ENCODE peak calls at places on chromosomes 1 and 21, in five cellular contexts. T is small intestine, Q is bronchial epithelial cell, P is RWPE2, Z is lower lobe of right lung. R is an unnamed sample. For H3K36me3, the result is how much of the 10 kb centered on the place peaks cover.

GRCh38 chr1:37752583-37753471 is 12.1 kb downstream of the EPHA10 start:
- DNase-seq in T (peak), Q (no peak), P (no peak), Z (no peak), R (no peak)

GRCh38 chr1:227351443-227351842 is 33.2 kb upstream of the CDC42BPA start:
- DNase-seq in T (peak), Q (peak), P (no peak), Z (no peak), R (no peak)

GRCh38 chr1:151540021-151540981 is at the start of gene TUFT1:
- DNase-seq in T (peak), Q (peak), P (peak), Z (peak), R (peak)

GRCh38 chr1:95247607-95248006 is 13.6 kb downstream of the RWDD3 start:
- DNase-seq in T (no peak), Q (no peak), P (no peak), Z (no peak), R (no peak)

GRCh38 chr1:56202186-56202585 is 377.2 kb downstream of the PLPP3 start:
- DNase-seq in T (no peak), Q (peak), P (no peak), Z (no peak), R (no peak)

GRCh38 chr1:46549697-46550681 is 1.5 kb downstream of the KNCN start:
- DNase-seq in T (peak), Q (peak), P (peak), Z (peak), R (no peak)

GRCh38 chr1:88878731-88879130 is 12.6 kb downstream of the GTF2B start:
- DNase-seq in T (peak), Q (no peak), P (no peak), Z (no peak), R (no peak)

GRCh38 chr1:178189814-178190213 is 95.9 kb downstream of the RASAL2 start:
- DNase-seq in T (peak), Q (peak), P (no peak), Z (no peak), R (no peak)

GRCh38 chr1:192609110-192610079 is 26.6 kb upstream of the RGS13 start:
- DNase-seq in T (peak), Q (no peak), P (no peak), Z (peak), R (no peak)

GRCh38 chr1:180112979-180113650 is 41.6 kb upstream of the QSOX1 start:
- DNase-seq in T (no peak), Q (no peak), P (no peak), Z (no peak), R (no peak)

GRCh38 chr1:160748877-160749269 is 9.8 kb downstream of the SLAMF7 start:
- DNase-seq in T (no peak), Q (peak), P (no peak), Z (no peak), R (no peak)

GRCh38 chr1:223835754-223836153 is 10.0 kb downstream of the TP53BP2 start:
- DNase-seq in T (no peak), Q (no peak), P (no peak), Z (no peak), R (no peak)

GRCh38 chr21:9739240-9739639 is 782.1 kb upstream of the TPTE start:
- DNase-seq in T (no peak), Q (no peak), P (no peak), Z (no peak), R (no peak)

GRCh38 chr1:150686275-150686674 is 10.7 kb downstream of the GOLPH3L start:
- DNase-seq in T (no peak), Q (no peak), P (no peak), Z (no peak), R (no peak)

GRCh38 chr1:226676381-226676780 is 62.7 kb downstream of the ITPKB start:
- DNase-seq in T (no peak), Q (no peak), P (no peak), Z (no peak), R (no peak)

GRCh38 chr1:41659903-41660302 is 175.4 kb upstream of the EDN2 start:
- DNase-seq in T (no peak), Q (no peak), P (no peak), Z (no peak), R (no peak)

GRCh38 chr1:167052389-167052788 is 37.8 kb downstream of the GPA33 start:
- DNase-seq in T (no peak), Q (peak), P (no peak), Z (no peak), R (no peak)

GRCh38 chr1:80542231-80542630 is 1258.5 kb upstream of the ADGRL2 start:
- DNase-seq in T (no peak), Q (peak), P (no peak), Z (no peak), R (no peak)

GRCh38 chr1:221316491-221317056 is 425.3 kb downstream of the DUSP10 start:
- DNase-seq in T (no peak), Q (peak), P (no peak), Z (no peak), R (no peak)

GRCh38 chr1:18882511-18882910 is 19.8 kb downstream of the ALDH4A1 start:
- DNase-seq in T (no peak), Q (no peak), P (no peak), Z (no peak), R (no peak)

GRCh38 chr1:150259758-150260669 is 2.4 kb downstream of the CA14 start:
- DNase-seq in T (peak), Q (peak), P (peak), Z (peak), R (no peak)

GRCh38 chr1:174314433-174314832 is 133.3 kb upstream of the GPR52 start:
- DNase-seq in T (no peak), Q (no peak), P (no peak), Z (no peak), R (no peak)

GRCh38 chr1:174315239-174315638 is 132.5 kb upstream of the GPR52 start:
- DNase-seq in T (no peak), Q (no peak), P (no peak), Z (no peak), R (no peak)
- H3K36me3 ChIP-seq in T (under half), Q (under half), P (under half), Z (under half), R (under half)

GRCh38 chr1:243718893-243719292 is 131.2 kb downstream of the AKT3 start:
- DNase-seq in T (no peak), Q (peak), P (no peak), Z (no peak), R (no peak)
- H3K36me3 ChIP-seq in T (under half), Q (under half), P (under half), Z (under half), R (under half)

GRCh38 chr1:52511439-52511838 is 41.5 kb downstream of the TUT4 start:
- DNase-seq in T (no peak), Q (no peak), P (no peak), Z (no peak), R (no peak)
- H3K36me3 ChIP-seq in T (under half), Q (under half), P (under half), Z (under half), R (under half)

DNA sequence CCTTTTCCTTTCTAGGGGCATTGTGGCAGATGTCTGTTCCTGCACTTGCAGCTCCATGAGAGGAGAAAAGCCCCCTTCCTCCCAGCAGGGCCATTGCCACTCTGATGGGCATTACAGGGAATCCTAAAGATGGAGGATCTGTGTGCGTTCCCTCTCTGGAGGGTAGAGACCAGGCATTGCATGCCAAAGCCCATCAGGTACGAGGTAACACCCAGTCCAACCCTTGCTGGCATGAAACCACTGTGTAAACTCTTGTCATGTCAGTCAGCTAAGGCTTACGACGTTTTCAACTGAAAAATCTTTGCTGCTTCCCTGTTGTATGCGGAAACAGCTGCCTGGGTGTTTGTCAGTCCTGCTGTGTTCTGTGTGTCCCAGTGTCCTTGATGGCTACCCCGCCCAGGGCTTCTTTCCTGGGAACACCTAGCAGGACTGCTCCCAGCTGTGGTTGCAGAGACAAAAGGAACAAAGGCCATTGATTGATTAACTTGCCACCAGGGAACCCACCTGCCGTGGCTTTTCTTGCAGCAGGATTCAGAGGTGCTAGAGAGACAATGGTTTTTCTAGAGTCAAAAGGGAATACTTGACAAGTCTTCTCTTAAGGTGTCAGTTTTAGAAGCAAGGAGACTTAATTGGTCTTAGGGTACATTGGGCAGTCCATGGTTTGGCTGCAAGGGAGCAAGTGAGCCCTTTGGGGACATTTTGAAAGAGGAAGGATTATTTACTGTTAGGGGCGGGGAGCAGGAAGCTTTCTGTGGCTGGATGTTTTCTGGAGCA is 24.6 kb downstream of the B3GALT5 start:
- DNase-seq in T (peak), Q (no peak), P (no peak), Z (no peak), R (no peak)
- H3K36me3 ChIP-seq in T (under half), Q (under half), P (under half), Z (under half), R (under half)

GRCh38 chr1:65478379-65479026 is 58.0 kb downstream of the LEPR start:
- DNase-seq in T (no peak), Q (no peak), P (no peak), Z (no peak), R (no peak)

GRCh38 chr1:65480684-65481405 is 60.4 kb downstream of the LEPR start:
- DNase-seq in T (no peak), Q (no peak), P (no peak), Z (no peak), R (no peak)

GRCh38 chr1:65476327-65476726 is 55.9 kb downstream of the LEPR start:
- DNase-seq in T (no peak), Q (no peak), P (no peak), Z (no peak), R (no peak)

GRCh38 chr1:65479805-65480204 is 59.3 kb downstream of the LEPR start:
- DNase-seq in T (no peak), Q (no peak), P (no peak), Z (no peak), R (no peak)

GRCh38 chr1:65477414-65478378 is 57.2 kb downstream of the LEPR start:
- DNase-seq in T (no peak), Q (no peak), P (no peak), Z (no peak), R (no peak)
- H3K36me3 ChIP-seq in T (under half), Q (under half), P (under half), Z (under half), R (under half)

GRCh38 chr21:42435401-42435800 is 31.7 kb downstream of the UBASH3A start:
- DNase-seq in T (no peak), Q (no peak), P (no peak), Z (no peak), R (no peak)

GRCh38 chr21:42435833-42436232 is 32.1 kb downstream of the UBASH3A start:
- DNase-seq in T (no peak), Q (no peak), P (no peak), Z (no peak), R (no peak)

GRCh38 chr21:42438316-42439205 is 34.9 kb downstream of the UBASH3A start:
- DNase-seq in T (no peak), Q (no peak), P (no peak), Z (no peak), R (no peak)

GRCh38 chr21:42437786-42438185 is 34.1 kb downstream of the UBASH3A start:
- DNase-seq in T (no peak), Q (peak), P (no peak), Z (no peak), R (no peak)

DNA sequence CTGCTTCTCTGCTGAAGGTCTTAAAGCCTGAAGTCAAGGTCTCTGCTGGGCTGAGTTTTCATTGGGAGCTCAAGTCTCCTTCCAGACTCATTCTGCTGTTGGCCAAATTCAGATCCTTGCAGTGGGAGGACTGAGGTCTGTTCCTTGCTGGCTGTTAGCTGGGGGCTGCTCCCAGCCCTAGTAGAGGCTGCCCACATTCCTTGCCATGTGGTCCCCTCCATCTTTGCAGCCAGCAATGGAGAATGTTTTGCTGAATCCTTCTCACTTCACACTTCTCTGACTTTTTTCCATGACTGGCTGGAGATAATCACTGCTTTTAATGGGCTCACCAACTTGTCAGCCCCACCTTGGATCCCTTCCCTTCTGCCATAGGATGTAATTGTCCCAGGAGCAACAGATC is 33.2 kb downstream of the UBASH3A start:
- DNase-seq in T (no peak), Q (no peak), P (no peak), Z (no peak), R (no peak)
- H3K36me3 ChIP-seq in T (under half), Q (under half), P (under half), Z (under half), R (under half)

GRCh38 chr1:35888255-35888654 is 5.2 kb downstream of the AGO1 start:
- DNase-seq in T (peak), Q (no peak), P (no peak), Z (no peak), R (no peak)
- H3K36me3 ChIP-seq in T (under half), Q (under half), P (under half), Z (under half), R (under half)

GRCh38 chr1:204081156-204081790 is 8.4 kb downstream of the SOX13 start:
- DNase-seq in T (no peak), Q (no peak), P (no peak), Z (no peak), R (no peak)

GRCh38 chr1:204079608-204079999 is 6.7 kb downstream of the SOX13 start:
- DNase-seq in T (no peak), Q (no peak), P (no peak), Z (no peak), R (no peak)

GRCh38 chr1:204077979-204078696 is 5.2 kb downstream of the SOX13 start:
- DNase-seq in T (no peak), Q (peak), P (peak), Z (peak), R (no peak)

GRCh38 chr1:204081791-204082513 is 9.0 kb downstream of the SOX13 start:
- DNase-seq in T (no peak), Q (no peak), P (no peak), Z (no peak), R (no peak)

GRCh38 chr1:204080163-204080903 is 7.4 kb downstream of the SOX13 start:
- DNase-seq in T (peak), Q (peak), P (peak), Z (peak), R (no peak)
- H3K36me3 ChIP-seq in T (under half), Q (under half), P (under half), Z (under half), R (under half)

GRCh38 chr1:42937836-42938595 is 20.7 kb downstream of the SLC2A1 start:
- DNase-seq in T (peak), Q (peak), P (peak), Z (no peak), R (no peak)

GRCh38 chr1:42936309-42937078 is 22.2 kb downstream of the SLC2A1 start:
- DNase-seq in T (peak), Q (peak), P (peak), Z (peak), R (no peak)

GRCh38 chr1:42939216-42939615 is 19.5 kb downstream of the SLC2A1 start:
- DNase-seq in T (peak), Q (no peak), P (no peak), Z (no peak), R (no peak)

GRCh38 chr1:42937141-42937696 is 21.4 kb downstream of the SLC2A1 start:
- DNase-seq in T (no peak), Q (peak), P (peak), Z (no peak), R (no peak)

GRCh38 chr1:42938596-42939184 is 20.0 kb downstream of the SLC2A1 start:
- DNase-seq in T (no peak), Q (no peak), P (peak), Z (peak), R (no peak)
- H3K36me3 ChIP-seq in T (under half), Q (half or more), P (half or more), Z (under half), R (under half)

GRCh38 chr1:93599479-93599878 is 82.2 kb downstream of the BCAR3 start:
- DNase-seq in T (no peak), Q (no peak), P (no peak), Z (no peak), R (no peak)

GRCh38 chr1:93600663-93601062 is 81.0 kb downstream of the BCAR3 start:
- DNase-seq in T (no peak), Q (no peak), P (no peak), Z (no peak), R (no peak)

GRCh38 chr1:93597697-93598096 is 83.9 kb downstream of the BCAR3 start:
- DNase-seq in T (no peak), Q (peak), P (no peak), Z (no peak), R (no peak)

GRCh38 chr1:93598396-93598795 is 83.2 kb downstream of the BCAR3 start:
- DNase-seq in T (no peak), Q (no peak), P (no peak), Z (no peak), R (no peak)

DNA sequence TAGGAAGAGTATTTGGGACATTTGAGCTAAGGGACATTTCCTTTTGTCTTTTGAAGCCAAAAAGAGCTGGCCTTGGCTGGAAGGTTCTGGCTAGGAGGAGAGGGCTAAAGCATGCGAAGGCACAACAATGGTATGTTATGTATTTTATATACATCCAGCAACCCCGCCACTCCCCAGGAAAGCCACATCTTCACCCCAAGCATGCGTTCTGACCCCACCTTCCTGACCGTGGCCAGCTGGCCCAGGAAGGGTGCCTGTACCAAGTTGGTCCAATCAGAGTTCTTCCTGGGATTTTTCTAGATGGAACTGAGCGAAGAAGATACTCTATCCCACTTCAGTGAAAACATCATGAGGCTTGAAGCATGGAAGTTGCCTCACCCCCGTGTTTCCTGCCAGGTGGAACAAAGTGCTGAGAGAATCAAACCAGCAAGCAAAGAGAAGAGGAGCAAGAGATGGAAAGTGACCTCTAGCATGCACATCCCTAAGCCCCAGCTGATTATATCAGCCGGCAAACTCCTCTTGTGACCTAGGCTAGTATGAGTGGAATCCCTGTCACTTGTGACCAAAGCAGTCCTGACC is 82.7 kb downstream of the BCAR3 start:
- DNase-seq in T (no peak), Q (no peak), P (no peak), Z (no peak), R (no peak)
- H3K36me3 ChIP-seq in T (under half), Q (under half), P (under half), Z (under half), R (under half)

R was measured in Panc1.